ENCODE peak calls at places on chromosomes 2 and 18, in five cellular contexts. Y is Karpas-422, Q is MM.1S, V is ovary, F is MG63. I is an unnamed sample.
A peak's percentile ranks its signal among the peaks of the same experiment; 100 is the strongest.

GRCh38 chr2:69950241-69950640 is 11.2 kb downstream of the ASPRV1 start:
- DNase-seq in V (no peak), Y (no peak), Q (no peak), F (no peak), I (no peak)

GRCh38 chr18:62413189-62413588 is 88.1 kb downstream of the TNFRSF11A start:
- DNase-seq in V (no peak), F (no peak), Y (no peak), Q (no peak), I (no peak)

GRCh38 chr2:71458413-71459083 is 5.2 kb downstream of the DYSF start:
- DNase-seq in Q (no peak), V (no peak), Y (no peak), F (peak; percentile 54), I (no peak)

GRCh38 chr2:136327162-136327852 is 209.4 kb upstream of the CXCR4 start:
- DNase-seq in F (peak; percentile 61), Q (peak; percentile 96), V (no peak), Y (no peak), I (no peak)

GRCh38 chr2:168816369-168816768 is 13.9 kb downstream of the NOSTRIN start:
- DNase-seq in V (no peak), F (peak; percentile 50), Y (no peak), Q (no peak), I (no peak)

GRCh38 chr18:78242796-78243195 is 736.8 kb upstream of the SALL3 start:
- DNase-seq in V (no peak), Y (no peak), Q (no peak), F (peak; percentile 70), I (no peak)

GRCh38 chr2:505931-506330 is 171.3 kb downstream of the TMEM18 start:
- DNase-seq in Q (no peak), V (no peak), F (no peak), Y (no peak), I (peak; percentile 77)

GRCh38 chr2:219629976-219630695 is 2.7 kb downstream of the SLC4A3 start:
- DNase-seq in Y (no peak), V (peak; percentile 37), F (no peak), Q (no peak), I (peak; percentile 52)

GRCh38 chr18:5649439-5649838 is 105.6 kb upstream of the EPB41L3 start:
- DNase-seq in F (no peak), V (no peak), Q (no peak), Y (no peak), I (no peak)

GRCh38 chr18:8623549-8624106 is 14.4 kb downstream of the RAB12 start:
- DNase-seq in Q (peak; percentile 70), Y (no peak), V (no peak), F (no peak), I (peak; percentile 7)
- H3K4me3 ChIP-seq in Q (peak overlapping the region; percentile 38), Y (no peak overlapping the region), V (no peak overlapping the region), F (no peak overlapping the region), I (no peak overlapping the region)

GRCh38 chr2:132667716-132668115 is 2.3 kb downstream of the LYPD1 start:
- DNase-seq in Q (no peak), Y (no peak), F (no peak), V (no peak), I (no peak)
- H3K27me3 ChIP-seq in Q (no peaks in the 10 kb centered on the region), Y (no peaks in the 10 kb centered on the region), F (peaks cover 19% of the 10 kb centered on the region), V (no peaks in the 10 kb centered on the region), I (peaks cover 45% of the 10 kb centered on the region)

DNA sequence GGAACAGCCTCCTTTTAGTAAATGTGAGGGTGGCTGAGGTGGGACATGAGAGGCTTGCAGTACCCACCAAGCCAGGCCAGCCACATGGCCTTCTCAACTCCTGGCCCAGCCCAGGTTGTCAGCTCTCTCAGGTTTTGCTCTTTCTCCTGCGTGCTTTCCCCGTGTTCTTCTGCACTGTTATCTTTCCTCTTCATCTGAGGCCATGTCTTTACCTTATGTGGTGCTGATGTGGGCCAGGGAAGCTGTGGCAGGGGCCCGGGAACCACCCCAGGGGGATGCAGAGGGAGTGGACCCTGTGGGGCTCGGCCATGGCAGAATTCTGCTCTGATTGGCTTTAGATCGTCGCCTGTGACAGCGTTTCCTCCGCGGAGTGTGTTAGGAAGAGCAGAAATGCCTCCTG is 54.5 kb downstream of the HPCAL1 start:
- DNase-seq in Y (no peak), F (no peak), Q (no peak), V (no peak), I (no peak)
- H3K36me3 ChIP-seq in Y (no peaks in the 10 kb centered on the region), F (peaks cover 40% of the 10 kb centered on the region), Q (no peaks in the 10 kb centered on the region), V (no peaks in the 10 kb centered on the region), I (no peaks in the 10 kb centered on the region)

DNA sequence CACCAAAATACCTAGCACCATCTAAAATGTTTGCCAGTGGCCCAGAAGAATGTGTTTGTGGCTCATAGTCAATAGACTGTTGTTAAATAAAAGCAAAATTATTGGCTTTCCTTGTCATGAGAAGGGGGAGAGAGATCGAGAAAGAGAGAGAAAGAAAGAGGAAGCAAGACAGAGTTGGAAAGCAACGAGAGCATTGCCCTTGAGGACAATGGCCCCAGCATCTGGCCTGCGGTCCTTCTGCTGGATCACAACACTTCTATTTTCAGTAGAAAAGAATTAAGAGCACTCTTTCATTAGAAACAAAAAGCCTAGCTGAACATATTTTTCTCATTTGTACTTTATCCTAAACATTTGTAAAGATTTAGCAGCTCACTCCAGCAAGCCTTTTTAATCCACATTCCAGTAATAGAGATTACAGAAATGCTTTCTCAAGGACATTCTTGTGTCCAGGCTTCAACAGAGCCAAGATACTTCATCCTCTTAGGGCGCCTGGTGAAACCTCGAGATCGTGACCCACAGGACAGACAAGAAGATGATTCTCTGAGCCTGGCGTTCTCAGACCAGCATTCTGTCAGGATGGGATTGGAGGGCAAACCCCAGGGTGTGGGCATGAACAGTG is 31.6 kb upstream of the AFF3 start:
- DNase-seq in F (no peak), Y (peak; percentile 46), Q (no peak), V (no peak), I (no peak)
- H3K4me3 ChIP-seq in F (no peak overlapping the region), Y (peak overlapping the region; percentile 41), Q (no peak overlapping the region), V (no peak overlapping the region), I (no peak overlapping the region)

GRCh38 chr2:96950391-96951124 is 35.8 kb downstream of the FAM178B start:
- DNase-seq in Y (no peak), V (peak; percentile 76), Q (no peak), F (no peak), I (no peak)
- H3K27me3 ChIP-seq in Y (no peaks in the 10 kb centered on the region), V (no peaks in the 10 kb centered on the region), Q (no peaks in the 10 kb centered on the region), F (no peaks in the 10 kb centered on the region), I (no peaks in the 10 kb centered on the region)

DNA sequence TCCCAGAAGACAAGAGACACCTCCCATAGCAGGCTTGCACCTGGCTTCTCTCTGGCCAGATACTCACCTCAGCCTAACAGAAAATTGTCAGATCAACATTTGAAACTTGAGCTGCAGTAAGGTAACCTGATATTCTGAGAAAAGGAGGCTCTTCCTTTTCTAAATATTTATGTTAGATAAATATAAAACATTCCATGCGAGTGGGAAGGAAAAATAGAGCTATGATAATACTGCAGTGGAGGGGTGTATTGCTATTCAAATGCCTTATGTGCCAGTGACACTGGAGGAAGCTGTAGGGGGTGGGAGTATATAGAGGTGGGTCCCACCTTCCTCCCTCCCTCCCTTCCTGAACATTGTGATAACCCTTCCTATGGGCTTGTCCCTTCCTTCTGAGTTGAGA is 515.5 kb upstream of the CHAC2 start:
- DNase-seq in V (no peak), Q (peak; percentile 30), Y (no peak), F (no peak), I (peak; percentile 18)
- H3K36me3 ChIP-seq in V (no peaks in the 10 kb centered on the region), Q (no peaks in the 10 kb centered on the region), Y (no peaks in the 10 kb centered on the region), F (no peaks in the 10 kb centered on the region), I (no peaks in the 10 kb centered on the region)

GRCh38 chr2:231013820-231014219 is 17.9 kb downstream of the SPATA3 start:
- DNase-seq in Q (no peak), V (no peak), Y (no peak), F (no peak), I (no peak)

GRCh38 chr2:231016576-231017249 is 20.6 kb upstream of the C2orf72 start:
- DNase-seq in Y (no peak), Q (no peak), F (no peak), V (no peak), I (no peak)

GRCh38 chr2:231017250-231017636 is 20.1 kb upstream of the C2orf72 start:
- DNase-seq in V (no peak), F (peak; percentile 5), Y (peak; percentile 55), Q (no peak), I (no peak)

GRCh38 chr2:231018184-231018583 is 19.1 kb upstream of the C2orf72 start:
- DNase-seq in V (no peak), Y (no peak), Q (no peak), F (no peak), I (no peak)

GRCh38 chr2:231015462-231015861 is 19.5 kb downstream of the SPATA3 start:
- DNase-seq in Q (no peak), Y (no peak), F (no peak), V (no peak), I (no peak)
- H3K4me3 ChIP-seq in Q (no peak overlapping the region), Y (no peak overlapping the region), F (no peak overlapping the region), V (no peak overlapping the region), I (no peak overlapping the region)

I was measured in H7.